ENCODE peak calls at places on chromosomes 13 and 19, in eight cellular contexts. S, E, V, U, W, Q, Y and T are unnamed samples.

GRCh38 chr19:41089955-41090354 is 1.7 kb downstream of the CYP2A13 start:
- DNase-seq in S (no peak), E (no peak), V (no peak), U (no peak), W (no peak), Q (no peak), Y (no peak), T (no peak)

GRCh38 chr13:71672527-71672926 is 194.5 kb downstream of the DACH1 start:
- DNase-seq in S (no peak), E (no peak), V (no peak), U (no peak), W (no peak), Q (no peak), Y (peak; percentile 21), T (no peak)

GRCh38 chr13:64925284-64925683 is 2304.9 kb downstream of the PCDH9 start:
- DNase-seq in S (no peak), E (no peak), V (no peak), U (no peak), W (no peak), Q (no peak), Y (peak; percentile 19), T (no peak)

GRCh38 chr13:86051134-86052103 is 252.2 kb upstream of the SLITRK6 start:
- DNase-seq in S (no peak), E (no peak), V (no peak), U (no peak), W (no peak), Q (no peak), Y (no peak), T (no peak)

GRCh38 chr19:37886571-37886970 is 19.8 kb downstream of the WDR87 start:
- DNase-seq in S (no peak), E (no peak), V (no peak), U (no peak), W (no peak), Q (no peak), Y (no peak), T (no peak)

GRCh38 chr13:41411536-41411935 is 45.8 kb upstream of the RGCC start:
- DNase-seq in S (no peak), E (no peak), V (no peak), U (no peak), W (no peak), Q (no peak), Y (peak; percentile 71), T (peak; percentile 32)

GRCh38 chr13:60689571-60689970 is 292.6 kb downstream of the TDRD3 start:
- DNase-seq in S (no peak), E (no peak), V (no peak), U (no peak), W (no peak), Q (no peak), Y (no peak), T (no peak)

GRCh38 chr19:30066781-30067759 is 125.0 kb downstream of the URI1 start:
- DNase-seq in S (no peak), E (no peak), V (peak; percentile 19), U (no peak), W (no peak), Q (no peak), Y (no peak), T (no peak)

GRCh38 chr19:48344892-48345291 is 18.8 kb downstream of the TMEM143 start:
- DNase-seq in S (no peak), E (no peak), V (no peak), U (no peak), W (no peak), Q (no peak), Y (no peak), T (no peak)

GRCh38 chr13:110873639-110874507 is 41.0 kb downstream of the ANKRD10 start:
- DNase-seq in S (no peak), E (no peak), V (no peak), U (no peak), W (no peak), Q (no peak), Y (no peak), T (no peak)

GRCh38 chr19:57088125-57088524 is 31.7 kb upstream of the USP29 start:
- DNase-seq in S (no peak), E (no peak), V (no peak), U (no peak), W (no peak), Q (no peak), Y (no peak), T (no peak)

GRCh38 chr13:65336106-65336603 is 1894.0 kb downstream of the PCDH9 start:
- DNase-seq in S (no peak), E (no peak), V (no peak), U (no peak), W (no peak), Q (no peak), Y (no peak), T (no peak)

GRCh38 chr13:45419945-45420344 is 1.8 kb upstream of the SLC25A30 start:
- DNase-seq in S (no peak), E (no peak), V (no peak), U (no peak), W (no peak), Q (no peak), Y (no peak), T (no peak)

DNA sequence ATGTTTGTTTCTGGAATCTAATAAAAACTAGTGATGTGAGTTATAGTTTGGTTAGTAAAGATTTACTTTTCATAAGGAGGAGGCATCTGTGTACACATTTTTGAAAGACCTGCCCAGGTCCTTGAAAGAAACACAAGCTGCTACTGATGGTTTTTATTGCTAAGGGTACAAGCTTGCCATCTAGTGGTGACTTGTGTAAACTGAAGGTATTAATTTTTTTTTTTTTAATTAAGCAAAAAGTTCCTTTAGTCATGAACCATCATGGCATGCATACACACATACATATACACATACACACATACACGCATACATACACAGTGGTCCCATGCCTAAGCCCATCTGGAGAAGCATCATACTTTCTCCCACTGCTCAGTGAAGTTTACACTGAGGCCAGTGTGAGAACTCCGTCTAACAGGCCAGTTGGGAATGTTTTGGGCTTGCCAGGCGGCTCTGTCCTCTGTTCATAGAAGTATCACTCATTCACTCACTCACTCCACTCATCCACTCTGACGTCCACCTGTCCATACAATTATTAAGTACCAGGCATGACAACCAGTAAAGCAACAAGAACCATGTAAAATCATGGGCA is 312.5 kb downstream of the DCLK1 start:
- DNase-seq in S (no peak), E (no peak), V (no peak), U (no peak), W (no peak), Q (no peak), Y (peak; percentile 60), T (no peak)
- TF ChIP-seq CTCF in S (peak; percentile 35), E (peak; percentile 79), V (peak; percentile 71), U (peak; percentile 48), W (peak; percentile 39), Q (peak; percentile 54), Y (peak; percentile 68), T (peak; percentile 50)

DNA sequence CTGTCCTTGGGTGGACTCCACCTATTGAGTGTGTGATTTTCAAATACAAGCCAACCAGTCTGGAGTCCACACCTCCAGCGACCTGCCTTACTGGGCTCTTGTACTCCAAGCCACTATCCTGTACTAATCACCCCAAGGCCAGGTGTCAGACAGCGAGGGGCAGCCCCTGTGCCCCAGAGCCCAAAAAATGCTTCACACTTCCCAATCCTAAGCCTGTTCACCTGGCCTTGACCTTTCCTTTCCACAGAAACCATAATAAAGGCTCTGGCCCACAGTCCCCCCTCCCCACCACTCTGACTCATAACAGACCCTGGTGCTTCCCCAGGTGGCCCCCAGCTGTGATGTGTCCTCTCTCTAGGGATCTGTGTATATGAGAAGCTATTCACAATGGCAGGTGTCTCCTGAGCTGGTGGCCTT is 3.9 kb downstream of the CD209 start:
- DNase-seq in S (no peak), E (no peak), V (no peak), U (peak; percentile 53), W (no peak), Q (no peak), Y (no peak), T (no peak)
- TF ChIP-seq POLR2A in S (no peak), E (no peak), V (no peak), U (no peak), W (no peak), Q (no peak), Y (no peak), T (no peak)

DNA sequence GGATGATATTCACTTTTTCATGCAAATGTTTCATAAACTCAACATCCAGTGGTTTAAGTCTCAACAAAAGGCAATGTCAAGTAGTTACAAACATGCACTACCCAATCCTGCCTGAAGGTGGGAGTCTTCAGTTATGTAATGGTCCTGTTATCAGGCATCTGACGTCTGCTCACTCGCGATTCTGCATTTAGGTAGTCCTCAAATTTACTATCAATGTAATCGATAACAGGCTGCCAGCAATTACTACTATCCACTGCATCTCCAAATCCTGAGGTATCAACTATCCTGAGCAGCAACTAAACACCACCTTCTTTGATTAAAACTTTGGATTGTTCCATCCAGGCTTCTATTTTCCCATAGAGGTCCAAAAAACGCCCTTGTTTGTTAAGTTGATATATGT is 51.2 kb downstream of the NLRP12 start:
- DNase-seq in S (peak; percentile 21), E (no peak), V (peak; percentile 44), U (no peak), W (peak; percentile 15), Q (peak; percentile 17), Y (peak; percentile 47), T (peak; percentile 71)
- TF ChIP-seq CTCF in S (peak; percentile 50), E (peak; percentile 73), V (peak; percentile 59), U (peak; percentile 38), W (no peak), Q (peak; percentile 55), Y (peak; percentile 45), T (peak; percentile 73)

GRCh38 chr13:109326601-109327000 is 459.8 kb downstream of the IRS2 start:
- DNase-seq in S (no peak), E (no peak), V (no peak), U (no peak), W (no peak), Q (no peak), Y (no peak), T (no peak)

GRCh38 chr13:109318945-109319590 is 467.3 kb downstream of the IRS2 start:
- DNase-seq in S (no peak), E (no peak), V (no peak), U (no peak), W (no peak), Q (no peak), Y (no peak), T (no peak)

GRCh38 chr13:109329175-109329574 is 457.2 kb downstream of the IRS2 start:
- DNase-seq in S (no peak), E (no peak), V (no peak), U (no peak), W (no peak), Q (no peak), Y (no peak), T (no peak)

GRCh38 chr13:109323338-109323737 is 463.0 kb downstream of the IRS2 start:
- DNase-seq in S (no peak), E (no peak), V (no peak), U (no peak), W (no peak), Q (no peak), Y (no peak), T (no peak)
- TF ChIP-seq POLR2A in S (no peak), E (no peak), V (no peak), U (no peak), W (no peak), Q (no peak), Y (no peak), T (no peak)